ENCODE peak calls at places on chromosomes 1 and 21, in four cellular contexts. One of them, this sample, is unnamed.

GRCh38 chr1:32044246-32044645 is 28.5 kb upstream of the TMEM39B start:
- DNase-seq in transverse colon: no peak
- DNase-seq in Peyer's patch: no peak
- DNase-seq in prostate gland: no peak
- DNase-seq in this sample: no peak

GRCh38 chr1:10794724-10795304 is 1.6 kb downstream of the CASZ1 start:
- DNase-seq in transverse colon: no peak
- DNase-seq in Peyer's patch: no peak
- DNase-seq in prostate gland: no peak
- DNase-seq in this sample: peak; percentile 36

GRCh38 chr1:27785763-27786162 is 12.7 kb downstream of the STX12 start:
- DNase-seq in transverse colon: no peak
- DNase-seq in Peyer's patch: no peak
- DNase-seq in prostate gland: no peak
- DNase-seq in this sample: peak; percentile 41

GRCh38 chr1:80836505-80836904 is 964.2 kb upstream of the ADGRL2 start:
- DNase-seq in transverse colon: no peak
- DNase-seq in Peyer's patch: no peak
- DNase-seq in prostate gland: no peak
- DNase-seq in this sample: no peak

GRCh38 chr1:30314591-30314990 is 408.8 kb downstream of the MATN1 start:
- DNase-seq in transverse colon: no peak
- DNase-seq in Peyer's patch: no peak
- DNase-seq in prostate gland: no peak
- DNase-seq in this sample: no peak

GRCh38 chr1:93489756-93490155 is 41.8 kb downstream of the FNBP1L start:
- DNase-seq in transverse colon: no peak
- DNase-seq in Peyer's patch: no peak
- DNase-seq in prostate gland: no peak
- DNase-seq in this sample: peak; percentile 20

GRCh38 chr1:201126832-201127754 is at the start of gene ASCL5:
- DNase-seq in transverse colon: peak; percentile 56
- DNase-seq in Peyer's patch: no peak
- DNase-seq in prostate gland: no peak
- DNase-seq in this sample: no peak

GRCh38 chr1:205228052-205228451 is 306 bp downstream of the TMCC2 start:
- DNase-seq in transverse colon: no peak
- DNase-seq in Peyer's patch: peak; percentile 21
- DNase-seq in prostate gland: no peak
- DNase-seq in this sample: no peak

GRCh38 chr1:98865796-98866195 is 138.9 kb downstream of the PLPPR5 start:
- DNase-seq in transverse colon: no peak
- DNase-seq in Peyer's patch: no peak
- DNase-seq in prostate gland: no peak
- DNase-seq in this sample: no peak

GRCh38 chr1:172719694-172720138 is 60.8 kb downstream of the FASLG start:
- DNase-seq in transverse colon: no peak
- DNase-seq in Peyer's patch: no peak
- DNase-seq in prostate gland: no peak
- DNase-seq in this sample: no peak

GRCh38 chr1:237134929-237135328 is 92.9 kb downstream of the RYR2 start:
- DNase-seq in transverse colon: no peak
- DNase-seq in Peyer's patch: no peak
- DNase-seq in prostate gland: no peak
- DNase-seq in this sample: no peak

GRCh38 chr1:61083014-61083798 is 845 bp downstream of the NFIA start:
- DNase-seq in transverse colon: peak; percentile 24
- DNase-seq in Peyer's patch: no peak
- DNase-seq in prostate gland: no peak
- DNase-seq in this sample: peak; percentile 37

GRCh38 chr21:45016031-45016430 is 58.3 kb upstream of the ADARB1 start:
- DNase-seq in transverse colon: no peak
- DNase-seq in Peyer's patch: no peak
- DNase-seq in prostate gland: no peak
- DNase-seq in this sample: no peak

GRCh38 chr1:21366288-21366687 is 73.6 kb upstream of the NBPF3 start:
- DNase-seq in transverse colon: no peak
- DNase-seq in Peyer's patch: no peak
- DNase-seq in prostate gland: no peak
- DNase-seq in this sample: no peak

GRCh38 chr1:247104965-247105364 is 809 bp upstream of the ZNF669 start:
- DNase-seq in transverse colon: no peak
- DNase-seq in Peyer's patch: no peak
- DNase-seq in prostate gland: no peak
- DNase-seq in this sample: no peak

GRCh38 chr1:215567491-215568286 is 585 bp downstream of the KCTD3 start:
- DNase-seq in transverse colon: peak; percentile 51
- DNase-seq in Peyer's patch: no peak
- DNase-seq in prostate gland: peak; percentile 44
- DNase-seq in this sample: peak; percentile 55

GRCh38 chr1:24720152-24720551 is 25.1 kb upstream of the CLIC4 start:
- DNase-seq in transverse colon: peak; percentile 36
- DNase-seq in Peyer's patch: no peak
- DNase-seq in prostate gland: no peak
- DNase-seq in this sample: peak; percentile 56

GRCh38 chr1:247440001-247440620 is 17.8 kb downstream of the OR2B11 start:
- DNase-seq in transverse colon: no peak
- DNase-seq in Peyer's patch: peak; percentile 49
- DNase-seq in prostate gland: no peak
- DNase-seq in this sample: no peak

GRCh38 chr1:41365320-41365633 is 4.0 kb downstream of the FOXO6 start:
- DNase-seq in transverse colon: no peak
- DNase-seq in Peyer's patch: no peak
- DNase-seq in prostate gland: no peak
- DNase-seq in this sample: no peak

GRCh38 chr21:42350899-42351543 is at the start of gene TFF2:
- DNase-seq in transverse colon: no peak
- DNase-seq in Peyer's patch: no peak
- DNase-seq in prostate gland: no peak
- DNase-seq in this sample: no peak

GRCh38 chr1:51303751-51304196 is 26.6 kb downstream of the TTC39A start:
- DNase-seq in transverse colon: no peak
- DNase-seq in Peyer's patch: no peak
- DNase-seq in prostate gland: no peak
- DNase-seq in this sample: no peak

GRCh38 chr1:17503146-17503545 is 36.4 kb upstream of the ARHGEF10L start:
- DNase-seq in transverse colon: peak; percentile 47
- DNase-seq in Peyer's patch: no peak
- DNase-seq in prostate gland: no peak
- DNase-seq in this sample: no peak

GRCh38 chr1:9143250-9143649 is 14.3 kb upstream of the GPR157 start:
- DNase-seq in transverse colon: no peak
- DNase-seq in Peyer's patch: no peak
- DNase-seq in prostate gland: no peak
- DNase-seq in this sample: no peak

GRCh38 chr1:179938752-179939151 is 15.9 kb upstream of the CEP350 start:
- DNase-seq in transverse colon: no peak
- DNase-seq in Peyer's patch: no peak
- DNase-seq in prostate gland: no peak
- DNase-seq in this sample: no peak

GRCh38 chr1:232538224-232538942 is 91.5 kb downstream of the SIPA1L2 start:
- DNase-seq in transverse colon: no peak
- DNase-seq in Peyer's patch: no peak
- DNase-seq in prostate gland: no peak
- DNase-seq in this sample: peak; percentile 55

GRCh38 chr1:231395051-231395995 is 26.8 kb downstream of the EGLN1 start:
- DNase-seq in transverse colon: no peak
- DNase-seq in Peyer's patch: no peak
- DNase-seq in prostate gland: no peak
- DNase-seq in this sample: no peak

GRCh38 chr1:115929846-115930245 is 46.5 kb upstream of the SLC22A15 start:
- DNase-seq in transverse colon: no peak
- DNase-seq in Peyer's patch: no peak
- DNase-seq in prostate gland: no peak
- DNase-seq in this sample: no peak

GRCh38 chr1:190353538-190354101 is 124.0 kb downstream of the BRINP3 start:
- DNase-seq in transverse colon: no peak
- DNase-seq in Peyer's patch: no peak
- DNase-seq in prostate gland: no peak
- DNase-seq in this sample: no peak

GRCh38 chr1:66274634-66275033 is 259.3 kb upstream of the SGIP1 start:
- DNase-seq in transverse colon: no peak
- DNase-seq in Peyer's patch: no peak
- DNase-seq in prostate gland: no peak
- DNase-seq in this sample: no peak

GRCh38 chr1:29471487-29472313 is 235.4 kb downstream of the PTPRU start:
- DNase-seq in transverse colon: no peak
- DNase-seq in Peyer's patch: no peak
- DNase-seq in prostate gland: no peak
- DNase-seq in this sample: no peak

GRCh38 chr1:13813398-13814012 is 113.5 kb downstream of the PRDM2 start:
- DNase-seq in transverse colon: no peak
- DNase-seq in Peyer's patch: peak; percentile 34
- DNase-seq in prostate gland: no peak
- DNase-seq in this sample: peak; percentile 36

GRCh38 chr1:53145942-53146708 is 3.7 kb upstream of the SLC1A7 start:
- DNase-seq in transverse colon: peak; percentile 49
- DNase-seq in Peyer's patch: no peak
- DNase-seq in prostate gland: no peak
- DNase-seq in this sample: no peak

GRCh38 chr1:56686171-56686570 is 41.1 kb downstream of the PRKAA2 start:
- DNase-seq in transverse colon: no peak
- DNase-seq in Peyer's patch: no peak
- DNase-seq in prostate gland: no peak
- DNase-seq in this sample: no peak

DNA sequence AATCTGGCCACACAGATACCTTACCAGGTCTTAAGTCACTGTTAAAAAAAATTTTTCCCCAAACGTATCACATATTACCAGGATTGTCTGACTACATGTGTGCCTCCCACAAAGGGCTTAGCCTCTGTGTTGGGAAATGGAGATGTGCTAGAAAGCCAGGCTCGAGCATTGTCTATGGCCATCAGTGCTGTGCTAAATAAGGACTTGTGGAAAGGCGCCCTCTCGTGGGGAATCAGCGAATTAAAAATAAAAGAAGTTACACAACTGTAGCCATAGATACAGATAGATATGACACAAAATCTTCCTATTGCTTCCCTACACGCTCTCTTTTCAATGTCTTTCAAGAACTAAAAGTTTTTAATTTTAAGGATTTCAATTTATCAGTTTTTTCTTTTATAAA is 47.5 kb upstream of the CRNN start:
- DNase-seq in transverse colon: peak; percentile 51
- DNase-seq in Peyer's patch: peak; percentile 37
- DNase-seq in prostate gland: peak; percentile 23
- DNase-seq in this sample: peak; percentile 50
- H3K9me3 ChIP-seq in transverse colon: no peaks in the 10 kb centered on the region
- H3K9me3 ChIP-seq in Peyer's patch: no peaks in the 10 kb centered on the region
- H3K9me3 ChIP-seq in prostate gland: no peaks in the 10 kb centered on the region
- H3K9me3 ChIP-seq in this sample: no peaks in the 10 kb centered on the region

GRCh38 chr1:44713321-44713781 is 17.6 kb downstream of the RNU5D-1 start:
- DNase-seq in transverse colon: no peak
- DNase-seq in Peyer's patch: peak; percentile 50
- DNase-seq in prostate gland: no peak
- DNase-seq in this sample: no peak

GRCh38 chr1:44717196-44717595 is 13.8 kb downstream of the RNU5D-1 start:
- DNase-seq in transverse colon: no peak
- DNase-seq in Peyer's patch: no peak
- DNase-seq in prostate gland: no peak
- DNase-seq in this sample: no peak

GRCh38 chr1:44717653-44718052 is 13.3 kb downstream of the RNU5D-1 start:
- DNase-seq in transverse colon: no peak
- DNase-seq in Peyer's patch: no peak
- DNase-seq in prostate gland: no peak
- DNase-seq in this sample: no peak

GRCh38 chr1:44714532-44714931 is 16.4 kb downstream of the RNU5D-1 start:
- DNase-seq in transverse colon: no peak
- DNase-seq in Peyer's patch: no peak
- DNase-seq in prostate gland: no peak
- DNase-seq in this sample: no peak

GRCh38 chr1:44714944-44715571 is 15.9 kb downstream of the RNU5D-1 start:
- DNase-seq in transverse colon: peak; percentile 75
- DNase-seq in Peyer's patch: peak; percentile 76
- DNase-seq in prostate gland: peak; percentile 61
- DNase-seq in this sample: peak; percentile 66
- TF ChIP-seq CTCF in transverse colon: peak; percentile 92
- TF ChIP-seq CTCF in Peyer's patch: peak; percentile 79
- TF ChIP-seq CTCF in prostate gland: peak; percentile 75
- TF ChIP-seq CTCF in this sample: peak; percentile 74

DNA sequence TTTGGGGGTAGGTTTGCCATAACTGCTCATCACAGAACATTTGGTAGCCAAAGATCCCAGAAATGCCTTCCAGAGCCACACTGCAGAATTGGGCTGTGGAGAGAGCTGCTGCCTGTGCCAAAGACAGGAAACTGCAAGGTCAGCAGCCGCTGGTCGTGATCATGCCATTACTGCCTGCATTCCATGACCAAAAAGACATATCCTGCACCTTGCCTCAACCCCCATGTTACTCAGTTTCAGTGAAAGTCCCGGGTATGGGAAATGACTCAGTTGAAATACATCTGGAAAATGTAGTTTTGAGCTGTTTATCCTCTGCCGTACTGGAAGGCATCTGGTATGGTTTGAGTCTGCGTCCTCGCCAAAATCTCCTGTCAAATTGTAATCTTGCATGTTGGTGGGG is 161.7 kb downstream of the FCRL5 start:
- DNase-seq in transverse colon: no peak
- DNase-seq in Peyer's patch: no peak
- DNase-seq in prostate gland: no peak
- DNase-seq in this sample: no peak
- TF ChIP-seq POLR2A in transverse colon: no peak
- TF ChIP-seq POLR2A in Peyer's patch: no peak
- TF ChIP-seq POLR2A in prostate gland: no peak
- TF ChIP-seq POLR2A in this sample: no peak

DNA sequence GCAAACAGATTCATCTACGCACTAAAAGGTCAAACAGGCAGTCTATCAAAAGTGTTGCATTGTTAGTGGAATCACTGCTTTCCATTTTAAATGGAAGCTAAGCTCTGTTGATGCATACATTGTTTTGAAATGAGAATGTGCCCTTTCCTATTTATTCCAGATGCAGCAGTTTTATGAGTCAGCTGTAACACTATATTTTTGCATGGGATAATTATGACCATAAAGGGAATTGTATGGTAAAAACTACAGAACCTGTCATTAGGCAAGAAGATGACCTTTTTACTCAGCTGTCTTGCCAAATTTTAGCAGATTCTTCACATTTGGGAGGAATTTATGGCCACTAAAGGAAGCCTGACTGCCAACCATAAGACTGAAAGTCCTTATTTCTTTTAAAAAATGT is 356.3 kb upstream of the PRMT6 start:
- DNase-seq in transverse colon: no peak
- DNase-seq in Peyer's patch: no peak
- DNase-seq in prostate gland: no peak
- DNase-seq in this sample: no peak
- H3K9me3 ChIP-seq in transverse colon: no peaks in the 10 kb centered on the region
- H3K9me3 ChIP-seq in Peyer's patch: no peaks in the 10 kb centered on the region
- H3K9me3 ChIP-seq in prostate gland: no peaks in the 10 kb centered on the region
- H3K9me3 ChIP-seq in this sample: no peaks in the 10 kb centered on the region

This sample was measured in thyroid gland.